ENCODE peak calls at places on chromosomes 7 and 10, in five cellular contexts. One of them, this sample, is unnamed.

GRCh38 chr7:81710751-81711150 is 59.1 kb downstream of the HGF start:
- DNase-seq in lung: no peak
- DNase-seq in WERI-Rb-1: no peak
- DNase-seq in transverse colon: no peak
- DNase-seq in stomach: no peak
- DNase-seq in this sample: no peak

GRCh38 chr7:4931932-4932331 is 27.1 kb downstream of the MMD2 start:
- DNase-seq in WERI-Rb-1: no peak
- DNase-seq in transverse colon: peak; percentile 14
- DNase-seq in lung: no peak
- DNase-seq in stomach: peak; percentile 49
- DNase-seq in this sample: no peak

GRCh38 chr10:124565565-124566221 is 104.1 kb downstream of the LHPP start:
- DNase-seq in stomach: peak; percentile 81
- DNase-seq in lung: peak; percentile 67
- DNase-seq in WERI-Rb-1: peak; percentile 73
- DNase-seq in transverse colon: no peak
- DNase-seq in this sample: no peak

GRCh38 chr10:112815238-112816032 is 134.6 kb upstream of the TCF7L2 start:
- DNase-seq in lung: no peak
- DNase-seq in transverse colon: no peak
- DNase-seq in WERI-Rb-1: no peak
- DNase-seq in stomach: no peak
- DNase-seq in this sample: no peak

GRCh38 chr7:98287486-98287959 is 6.0 kb downstream of the BRI3 start:
- DNase-seq in stomach: peak; percentile 75
- DNase-seq in WERI-Rb-1: no peak
- DNase-seq in transverse colon: peak; percentile 82
- DNase-seq in lung: peak; percentile 68
- DNase-seq in this sample: no peak

GRCh38 chr7:2760098-2760889 is 72.3 kb downstream of the AMZ1 start:
- DNase-seq in transverse colon: peak; percentile 88
- DNase-seq in stomach: peak; percentile 78
- DNase-seq in lung: no peak
- DNase-seq in WERI-Rb-1: peak; percentile 82
- DNase-seq in this sample: no peak

GRCh38 chr10:239109-239508 is 103.9 kb downstream of the ZMYND11 start:
- DNase-seq in WERI-Rb-1: no peak
- DNase-seq in lung: no peak
- DNase-seq in stomach: no peak
- DNase-seq in transverse colon: no peak
- DNase-seq in this sample: no peak

GRCh38 chr7:152899482-152900166 is 140.1 kb downstream of the ACTR3B start:
- DNase-seq in transverse colon: no peak
- DNase-seq in lung: peak; percentile 83
- DNase-seq in WERI-Rb-1: no peak
- DNase-seq in stomach: peak; percentile 75
- DNase-seq in this sample: no peak

GRCh38 chr7:89771003-89771636 is 383.1 kb upstream of the STEAP1 start:
- DNase-seq in transverse colon: no peak
- DNase-seq in stomach: no peak
- DNase-seq in lung: no peak
- DNase-seq in WERI-Rb-1: no peak
- DNase-seq in this sample: no peak

GRCh38 chr10:24625778-24626177 is 97.9 kb downstream of the ARHGAP21 start:
- DNase-seq in WERI-Rb-1: no peak
- DNase-seq in stomach: no peak
- DNase-seq in lung: no peak
- DNase-seq in transverse colon: peak; percentile 13
- DNase-seq in this sample: no peak

GRCh38 chr7:1725199-1725701 is 55.2 kb downstream of the ELFN1 start:
- DNase-seq in transverse colon: peak; percentile 18
- DNase-seq in WERI-Rb-1: peak; percentile 89
- DNase-seq in lung: no peak
- DNase-seq in stomach: peak; percentile 45
- DNase-seq in this sample: no peak

GRCh38 chr7:93148135-93148534 is at the start of gene SAMD9L:
- DNase-seq in transverse colon: no peak
- DNase-seq in WERI-Rb-1: no peak
- DNase-seq in lung: no peak
- DNase-seq in stomach: no peak
- DNase-seq in this sample: no peak

GRCh38 chr7:70434376-70434775 is 697.6 kb upstream of the GALNT17 start:
- DNase-seq in stomach: no peak
- DNase-seq in transverse colon: no peak
- DNase-seq in WERI-Rb-1: no peak
- DNase-seq in lung: no peak
- DNase-seq in this sample: no peak

GRCh38 chr10:69860290-69860689 is 58.6 kb downstream of the COL13A1 start:
- DNase-seq in transverse colon: no peak
- DNase-seq in WERI-Rb-1: no peak
- DNase-seq in lung: no peak
- DNase-seq in stomach: no peak
- DNase-seq in this sample: no peak

GRCh38 chr10:69864321-69864720 is 62.6 kb downstream of the COL13A1 start:
- DNase-seq in lung: no peak
- DNase-seq in stomach: no peak
- DNase-seq in transverse colon: no peak
- DNase-seq in WERI-Rb-1: no peak
- DNase-seq in this sample: no peak

GRCh38 chr10:69863580-69863979 is 61.9 kb downstream of the COL13A1 start:
- DNase-seq in stomach: no peak
- DNase-seq in transverse colon: no peak
- DNase-seq in lung: no peak
- DNase-seq in WERI-Rb-1: no peak
- DNase-seq in this sample: no peak

GRCh38 chr10:69862882-69863530 is 61.3 kb downstream of the COL13A1 start:
- DNase-seq in lung: no peak
- DNase-seq in transverse colon: no peak
- DNase-seq in stomach: no peak
- DNase-seq in WERI-Rb-1: no peak
- DNase-seq in this sample: no peak

GRCh38 chr10:69861251-69862240 is 59.8 kb downstream of the COL13A1 start:
- DNase-seq in lung: no peak
- DNase-seq in WERI-Rb-1: peak; percentile 43
- DNase-seq in stomach: no peak
- DNase-seq in transverse colon: no peak
- DNase-seq in this sample: no peak
- TF ChIP-seq CTCF in lung: no peak
- TF ChIP-seq CTCF in WERI-Rb-1: peak; percentile 59
- TF ChIP-seq CTCF in stomach: peak; percentile 20
- TF ChIP-seq CTCF in transverse colon: no peak
- TF ChIP-seq CTCF in this sample: peak; percentile 37

GRCh38 chr10:47379445-47379785 is 4.7 kb downstream of the ZNF488 start:
- DNase-seq in stomach: peak; percentile 20
- DNase-seq in WERI-Rb-1: no peak
- DNase-seq in transverse colon: no peak
- DNase-seq in lung: no peak
- DNase-seq in this sample: peak; percentile 32
- TF ChIP-seq CTCF in stomach: no peak
- TF ChIP-seq CTCF in WERI-Rb-1: no peak
- TF ChIP-seq CTCF in transverse colon: no peak
- TF ChIP-seq CTCF in lung: no peak
- TF ChIP-seq CTCF in this sample: no peak

GRCh38 chr7:30970594-30971094 is 6.9 kb downstream of the GHRHR start:
- DNase-seq in lung: peak; percentile 23
- DNase-seq in stomach: no peak
- DNase-seq in WERI-Rb-1: no peak
- DNase-seq in transverse colon: no peak
- DNase-seq in this sample: no peak
- TF ChIP-seq CTCF in lung: no peak
- TF ChIP-seq CTCF in stomach: no peak
- TF ChIP-seq CTCF in WERI-Rb-1: no peak
- TF ChIP-seq CTCF in transverse colon: no peak
- TF ChIP-seq CTCF in this sample: no peak

DNA sequence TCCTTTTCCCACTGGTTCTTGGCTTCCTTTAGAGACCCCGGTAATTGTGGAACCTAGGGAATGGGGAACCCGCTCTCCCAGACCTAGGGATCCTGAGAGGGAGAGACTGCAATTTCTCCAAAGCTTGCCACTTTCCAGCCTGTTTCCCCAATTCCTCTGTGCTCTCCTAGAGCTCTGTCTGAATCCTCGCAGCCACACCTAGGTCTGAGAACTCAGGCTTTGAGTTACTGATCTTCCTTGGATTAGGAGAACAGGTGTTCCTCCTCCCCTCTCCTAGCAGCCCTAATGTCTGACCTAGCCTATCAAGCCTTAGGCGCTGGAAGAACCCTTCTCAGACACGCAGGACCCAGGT is 20.0 kb downstream of the WNT8B start:
- DNase-seq in stomach: no peak
- DNase-seq in transverse colon: no peak
- DNase-seq in WERI-Rb-1: peak; percentile 15
- DNase-seq in lung: no peak
- DNase-seq in this sample: no peak
- TF ChIP-seq CTCF in stomach: no peak
- TF ChIP-seq CTCF in transverse colon: no peak
- TF ChIP-seq CTCF in WERI-Rb-1: no peak
- TF ChIP-seq CTCF in lung: no peak
- TF ChIP-seq CTCF in this sample: no peak

DNA sequence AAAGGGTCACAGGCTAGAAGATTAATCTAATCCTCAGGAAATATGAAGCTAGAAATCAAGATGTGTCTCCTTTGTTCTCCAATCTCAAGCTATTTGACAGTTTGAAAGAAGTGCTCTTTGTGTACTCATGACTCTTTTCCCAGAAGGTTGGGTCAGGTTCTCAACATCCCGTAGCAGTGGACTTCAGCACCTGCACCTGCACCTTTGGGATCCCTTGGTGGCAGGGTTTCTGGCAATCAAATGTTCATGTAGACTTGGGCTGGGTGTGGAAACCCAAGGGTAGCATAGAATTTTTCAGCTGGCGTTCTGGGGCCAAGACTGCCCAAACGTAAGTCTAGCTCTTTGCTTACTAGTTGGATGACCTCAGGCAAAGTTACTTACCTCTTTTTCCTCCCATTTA is 134.4 kb downstream of the ADRA2A start:
- DNase-seq in transverse colon: no peak
- DNase-seq in stomach: no peak
- DNase-seq in lung: no peak
- DNase-seq in WERI-Rb-1: no peak
- DNase-seq in this sample: no peak
- TF ChIP-seq CTCF in transverse colon: no peak
- TF ChIP-seq CTCF in stomach: no peak
- TF ChIP-seq CTCF in lung: no peak
- TF ChIP-seq CTCF in WERI-Rb-1: no peak
- TF ChIP-seq CTCF in this sample: no peak

DNA sequence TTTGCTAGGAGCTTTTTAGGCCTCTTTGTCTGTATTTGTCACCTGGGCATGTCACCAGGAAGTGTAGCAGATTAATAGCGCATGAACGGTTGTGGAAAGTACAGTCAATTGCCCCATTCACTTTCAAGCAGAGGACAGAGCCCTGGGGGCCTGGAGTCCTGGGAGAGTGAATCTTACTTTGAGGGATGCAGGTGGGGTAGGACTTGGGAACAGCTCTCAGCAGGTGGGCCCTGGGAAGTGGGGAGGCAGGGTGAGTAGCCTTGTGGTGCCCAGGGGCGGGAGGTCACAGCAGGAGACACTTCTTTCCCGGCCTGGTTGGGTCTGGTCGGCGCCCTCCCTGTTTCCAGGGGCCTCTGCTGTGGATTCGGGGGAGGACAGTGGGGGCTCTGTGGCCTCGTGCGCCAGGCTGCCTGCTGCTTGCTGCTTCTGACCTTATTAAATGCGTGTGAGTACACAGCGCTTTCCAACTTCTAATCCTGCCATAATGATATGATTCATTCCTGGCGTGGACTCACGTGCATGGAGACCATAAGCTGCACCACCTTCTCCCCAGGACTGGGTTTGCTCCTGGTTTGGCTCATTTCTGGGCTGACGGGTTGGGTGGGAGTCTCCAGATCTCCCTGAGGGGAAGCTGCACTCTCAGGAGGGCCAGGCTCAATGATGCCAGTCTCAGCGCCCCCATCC is 51.6 kb upstream of the AQP1 start:
- DNase-seq in stomach: no peak
- DNase-seq in WERI-Rb-1: no peak
- DNase-seq in transverse colon: no peak
- DNase-seq in lung: no peak
- DNase-seq in this sample: no peak
- TF ChIP-seq CTCF in stomach: no peak
- TF ChIP-seq CTCF in WERI-Rb-1: no peak
- TF ChIP-seq CTCF in transverse colon: no peak
- TF ChIP-seq CTCF in lung: no peak
- TF ChIP-seq CTCF in this sample: no peak

This sample was measured in type B pancreatic cell.